ENCODE peak calls at places on chromosomes 6 and 20, in nine cellular contexts. W is substantia nigra; A is foreskin fibroblast; T is HEK293T; Y is kidney tubule cell; O is A549; P is activated CD4-positive, alpha-beta T cell treated with anti-CD3 and anti-CD28 coated beads for 1 hour; F is epithelial cell of proximal tubule; G is SHP77. D is an unnamed sample.

GRCh38 chr6:150491131-150491795 is 108.4 kb upstream of the PLEKHG1 start:
- DNase-seq in G (no peak), W (no peak), Y (peak), O (peak), F (peak), P (no peak), A (no peak), T (no peak), D (no peak)

GRCh38 chr20:20373046-20373706 is 5.3 kb downstream of the INSM1 start:
- DNase-seq in P (no peak), A (peak), Y (no peak), T (no peak), W (no peak), O (no peak), F (no peak), G (peak), D (no peak)

GRCh38 chr20:44494266-44494665 is 18.6 kb downstream of the TTPAL start:
- DNase-seq in F (no peak), W (no peak), P (no peak), T (no peak), A (peak), Y (no peak), G (no peak), O (no peak), D (no peak)

GRCh38 chr6:159443521-159443920 is 249.5 kb downstream of the SOD2 start:
- DNase-seq in O (no peak), T (no peak), G (no peak), Y (no peak), F (no peak), W (no peak), A (no peak), P (no peak), D (no peak)

GRCh38 chr20:39885975-39886649 is 802.9 kb downstream of the MAFB start:
- DNase-seq in G (peak), F (peak), Y (peak), W (peak), P (no peak), A (peak), O (no peak), T (peak), D (no peak)

GRCh38 chr6:24494726-24495515 is at the start of gene ALDH5A1:
- DNase-seq in P (peak), G (peak), A (peak), F (no peak), Y (peak), T (peak), W (peak), O (peak), D (peak)

GRCh38 chr6:30544666-30545272 is 11.5 kb downstream of the GNL1 start:
- DNase-seq in O (peak), F (no peak), T (peak), A (peak), Y (peak), W (no peak), G (peak), P (no peak), D (no peak)

GRCh38 chr6:149393002-149393679 is 6.9 kb upstream of the SUMO4 start:
- DNase-seq in P (no peak), A (no peak), O (no peak), W (no peak), F (no peak), G (no peak), T (no peak), Y (no peak), D (no peak)

GRCh38 chr6:35402856-35403191 is 49.3 kb upstream of the FANCE start:
- DNase-seq in F (no peak), O (no peak), G (no peak), A (no peak), T (no peak), P (no peak), W (no peak), Y (no peak), D (no peak)

GRCh38 chr6:170111141-170111664 is 179.7 kb downstream of the DLL1 start:
- DNase-seq in Y (no peak), T (no peak), O (no peak), W (no peak), G (no peak), F (no peak), P (no peak), A (no peak), D (no peak)

GRCh38 chr6:147205690-147206600 is 1.7 kb downstream of the STXBP5 start:
- DNase-seq in A (peak), T (no peak), Y (peak), P (no peak), O (no peak), W (peak), G (peak), F (no peak), D (no peak)

GRCh38 chr6:101281266-101281665 is 112.2 kb upstream of the GRIK2 start:
- DNase-seq in A (no peak), P (no peak), O (no peak), G (no peak), W (no peak), F (no peak), T (no peak), Y (peak), D (no peak)

GRCh38 chr6:168072730-168073129 is 6.3 kb downstream of the FRMD1 start:
- DNase-seq in G (no peak), F (no peak), Y (no peak), W (no peak), T (no peak), O (no peak), P (no peak), A (no peak), D (no peak)

GRCh38 chr20:52379723-52380336 is 188.3 kb upstream of the ZFP64 start:
- DNase-seq in P (peak), W (no peak), G (no peak), O (peak), T (peak), F (no peak), Y (peak), A (peak), D (no peak)

GRCh38 chr6:158233214-158233795 is 65.2 kb downstream of the GTF2H5 start:
- DNase-seq in P (no peak), A (no peak), W (peak), Y (peak), T (peak), O (no peak), F (no peak), G (peak), D (no peak)

GRCh38 chr6:20031342-20031741 is 180.9 kb downstream of the MBOAT1 start:
- DNase-seq in P (no peak), Y (no peak), W (no peak), G (no peak), T (no peak), F (no peak), A (no peak), O (no peak), D (no peak)

GRCh38 chr6:34926655-34927054 is 37.6 kb downstream of the ANKS1A start:
- DNase-seq in P (no peak), T (no peak), A (peak), G (no peak), F (no peak), O (no peak), W (no peak), Y (peak), D (no peak)

GRCh38 chr20:48642105-48642880 is 185.5 kb downstream of the PREX1 start:
- DNase-seq in W (no peak), P (no peak), O (no peak), F (no peak), G (no peak), A (no peak), T (no peak), Y (no peak), D (no peak)

GRCh38 chr6:149915970-149916865 is 6.7 kb downstream of the RAET1G start:
- DNase-seq in F (no peak), P (no peak), G (no peak), A (no peak), W (no peak), Y (no peak), O (no peak), T (no peak), D (no peak)

D was measured in activated B cell treated with CpG ODN at 0.5 μM for 24 hours.